ENCODE peak calls at places on chromosomes 7 and 10, in nine cellular contexts. One of them, this sample, is unnamed.

GRCh38 chr7:75876126-75876881 is 2.5 kb upstream of the RHBDD2 start:
- DNase-seq in B cell: no peak
- DNase-seq in nephron progenitor cell: no peak
- DNase-seq in pancreas: no peak
- DNase-seq in ovary: no peak
- DNase-seq in CD4-positive, alpha-beta T cell: no peak
- DNase-seq in fibroblast of pulmonary artery: no peak
- DNase-seq in colonic mucosa: no peak
- DNase-seq in fibroblast of lung: no peak
- DNase-seq in this sample: no peak

GRCh38 chr10:73931767-73932624 is 21.1 kb downstream of the PLAU start:
- DNase-seq in fibroblast of pulmonary artery: no peak
- DNase-seq in pancreas: no peak
- DNase-seq in nephron progenitor cell: no peak
- DNase-seq in fibroblast of lung: no peak
- DNase-seq in ovary: no peak
- DNase-seq in CD4-positive, alpha-beta T cell: peak; percentile 25
- DNase-seq in colonic mucosa: peak; percentile 40
- DNase-seq in B cell: no peak
- DNase-seq in this sample: no peak

GRCh38 chr10:97020452-97021400 is 165.0 kb downstream of the SLIT1 start:
- DNase-seq in CD4-positive, alpha-beta T cell: no peak
- DNase-seq in B cell: no peak
- DNase-seq in fibroblast of lung: no peak
- DNase-seq in pancreas: peak; percentile 77
- DNase-seq in ovary: peak; percentile 65
- DNase-seq in nephron progenitor cell: no peak
- DNase-seq in fibroblast of pulmonary artery: no peak
- DNase-seq in colonic mucosa: no peak
- DNase-seq in this sample: no peak

GRCh38 chr7:88230646-88231045 is 10.8 kb upstream of the SRI start:
- DNase-seq in fibroblast of pulmonary artery: no peak
- DNase-seq in CD4-positive, alpha-beta T cell: no peak
- DNase-seq in ovary: no peak
- DNase-seq in B cell: no peak
- DNase-seq in fibroblast of lung: no peak
- DNase-seq in nephron progenitor cell: no peak
- DNase-seq in colonic mucosa: peak; percentile 51
- DNase-seq in pancreas: no peak
- DNase-seq in this sample: no peak

GRCh38 chr10:74011762-74012161 is 13.8 kb downstream of the VCL start:
- DNase-seq in fibroblast of pulmonary artery: peak; percentile 93
- DNase-seq in nephron progenitor cell: no peak
- DNase-seq in colonic mucosa: no peak
- DNase-seq in fibroblast of lung: peak; percentile 94
- DNase-seq in B cell: no peak
- DNase-seq in CD4-positive, alpha-beta T cell: no peak
- DNase-seq in pancreas: no peak
- DNase-seq in ovary: no peak
- DNase-seq in this sample: no peak

GRCh38 chr10:5679606-5680005 is 5.0 kb upstream of the TASOR2 start:
- DNase-seq in pancreas: no peak
- DNase-seq in fibroblast of lung: peak; percentile 15
- DNase-seq in fibroblast of pulmonary artery: peak; percentile 33
- DNase-seq in B cell: no peak
- DNase-seq in ovary: no peak
- DNase-seq in CD4-positive, alpha-beta T cell: no peak
- DNase-seq in nephron progenitor cell: no peak
- DNase-seq in colonic mucosa: no peak
- DNase-seq in this sample: no peak

GRCh38 chr10:90587081-90587491 is 270.8 kb downstream of the HTR7 start:
- DNase-seq in colonic mucosa: no peak
- DNase-seq in pancreas: no peak
- DNase-seq in B cell: no peak
- DNase-seq in fibroblast of pulmonary artery: peak; percentile 58
- DNase-seq in fibroblast of lung: peak; percentile 66
- DNase-seq in ovary: no peak
- DNase-seq in CD4-positive, alpha-beta T cell: no peak
- DNase-seq in nephron progenitor cell: no peak
- DNase-seq in this sample: no peak

GRCh38 chr7:143507094-143507518 is 29.4 kb downstream of the TAS2R41 start:
- DNase-seq in pancreas: no peak
- DNase-seq in colonic mucosa: no peak
- DNase-seq in fibroblast of pulmonary artery: no peak
- DNase-seq in ovary: no peak
- DNase-seq in nephron progenitor cell: no peak
- DNase-seq in fibroblast of lung: no peak
- DNase-seq in B cell: no peak
- DNase-seq in CD4-positive, alpha-beta T cell: no peak
- DNase-seq in this sample: no peak

GRCh38 chr7:131327049-131327625 is 539 bp upstream of the MKLN1 start:
- DNase-seq in pancreas: peak; percentile 50
- DNase-seq in B cell: peak; percentile 14
- DNase-seq in ovary: no peak
- DNase-seq in fibroblast of lung: peak; percentile 74
- DNase-seq in colonic mucosa: peak; percentile 66
- DNase-seq in nephron progenitor cell: no peak
- DNase-seq in CD4-positive, alpha-beta T cell: no peak
- DNase-seq in fibroblast of pulmonary artery: peak; percentile 84
- DNase-seq in this sample: no peak

GRCh38 chr10:45495438-45496152 is 121.6 kb downstream of the ALOX5 start:
- DNase-seq in CD4-positive, alpha-beta T cell: no peak
- DNase-seq in fibroblast of lung: peak; percentile 11
- DNase-seq in nephron progenitor cell: no peak
- DNase-seq in fibroblast of pulmonary artery: peak; percentile 14
- DNase-seq in colonic mucosa: no peak
- DNase-seq in ovary: no peak
- DNase-seq in pancreas: no peak
- DNase-seq in B cell: no peak
- DNase-seq in this sample: no peak

GRCh38 chr7:139771001-139771956 is 6.5 kb downstream of the HIPK2 start:
- DNase-seq in B cell: no peak
- DNase-seq in colonic mucosa: no peak
- DNase-seq in pancreas: no peak
- DNase-seq in ovary: no peak
- DNase-seq in nephron progenitor cell: no peak
- DNase-seq in CD4-positive, alpha-beta T cell: no peak
- DNase-seq in fibroblast of lung: peak; percentile 96
- DNase-seq in fibroblast of pulmonary artery: peak; percentile 88
- DNase-seq in this sample: no peak

GRCh38 chr10:79305988-79306387 is 41.3 kb upstream of the PPIF start:
- DNase-seq in fibroblast of lung: no peak
- DNase-seq in B cell: no peak
- DNase-seq in colonic mucosa: no peak
- DNase-seq in ovary: no peak
- DNase-seq in pancreas: no peak
- DNase-seq in nephron progenitor cell: no peak
- DNase-seq in CD4-positive, alpha-beta T cell: no peak
- DNase-seq in fibroblast of pulmonary artery: no peak
- DNase-seq in this sample: no peak

GRCh38 chr7:1274121-1274875 is 41.6 kb downstream of the UNCX start:
- DNase-seq in B cell: no peak
- DNase-seq in nephron progenitor cell: no peak
- DNase-seq in fibroblast of lung: no peak
- DNase-seq in CD4-positive, alpha-beta T cell: no peak
- DNase-seq in colonic mucosa: no peak
- DNase-seq in pancreas: no peak
- DNase-seq in ovary: no peak
- DNase-seq in fibroblast of pulmonary artery: no peak
- DNase-seq in this sample: peak; percentile 45

GRCh38 chr7:30974605-30975256 is 11.0 kb downstream of the GHRHR start:
- DNase-seq in B cell: peak; percentile 34
- DNase-seq in nephron progenitor cell: peak; percentile 73
- DNase-seq in fibroblast of lung: peak; percentile 24
- DNase-seq in colonic mucosa: peak; percentile 84
- DNase-seq in ovary: no peak
- DNase-seq in fibroblast of pulmonary artery: peak; percentile 66
- DNase-seq in pancreas: peak; percentile 80
- DNase-seq in CD4-positive, alpha-beta T cell: no peak
- DNase-seq in this sample: peak; percentile 74

GRCh38 chr7:139586286-139586685 is 62.8 kb downstream of the CLEC2L start:
- DNase-seq in B cell: no peak
- DNase-seq in pancreas: no peak
- DNase-seq in ovary: no peak
- DNase-seq in colonic mucosa: no peak
- DNase-seq in nephron progenitor cell: no peak
- DNase-seq in fibroblast of lung: no peak
- DNase-seq in fibroblast of pulmonary artery: no peak
- DNase-seq in CD4-positive, alpha-beta T cell: no peak
- DNase-seq in this sample: no peak

GRCh38 chr7:32560075-32560474 is 64.8 kb downstream of the AVL9 start:
- DNase-seq in CD4-positive, alpha-beta T cell: no peak
- DNase-seq in fibroblast of pulmonary artery: no peak
- DNase-seq in B cell: no peak
- DNase-seq in colonic mucosa: no peak
- DNase-seq in ovary: no peak
- DNase-seq in pancreas: no peak
- DNase-seq in nephron progenitor cell: no peak
- DNase-seq in fibroblast of lung: no peak
- DNase-seq in this sample: no peak

GRCh38 chr7:29120955-29121354 is 25.4 kb downstream of the CPVL start:
- DNase-seq in ovary: no peak
- DNase-seq in fibroblast of pulmonary artery: no peak
- DNase-seq in colonic mucosa: no peak
- DNase-seq in B cell: no peak
- DNase-seq in CD4-positive, alpha-beta T cell: no peak
- DNase-seq in nephron progenitor cell: no peak
- DNase-seq in pancreas: no peak
- DNase-seq in fibroblast of lung: no peak
- DNase-seq in this sample: no peak

GRCh38 chr7:149414745-149415390 is 46.0 kb downstream of the ZNF777 start:
- DNase-seq in fibroblast of pulmonary artery: peak; percentile 72
- DNase-seq in pancreas: no peak
- DNase-seq in CD4-positive, alpha-beta T cell: peak; percentile 38
- DNase-seq in ovary: peak; percentile 81
- DNase-seq in colonic mucosa: peak; percentile 30
- DNase-seq in fibroblast of lung: peak; percentile 80
- DNase-seq in B cell: peak; percentile 61
- DNase-seq in nephron progenitor cell: peak; percentile 82
- DNase-seq in this sample: no peak

GRCh38 chr7:130441408-130441854 is 615 bp upstream of the CEP41 start:
- DNase-seq in pancreas: peak; percentile 52
- DNase-seq in fibroblast of lung: no peak
- DNase-seq in CD4-positive, alpha-beta T cell: no peak
- DNase-seq in ovary: no peak
- DNase-seq in fibroblast of pulmonary artery: no peak
- DNase-seq in nephron progenitor cell: peak; percentile 12
- DNase-seq in colonic mucosa: no peak
- DNase-seq in B cell: no peak
- DNase-seq in this sample: no peak

GRCh38 chr10:124180947-124181549 is 87.7 kb upstream of the CHST15 start:
- DNase-seq in colonic mucosa: no peak
- DNase-seq in CD4-positive, alpha-beta T cell: no peak
- DNase-seq in B cell: no peak
- DNase-seq in fibroblast of pulmonary artery: peak; percentile 6
- DNase-seq in nephron progenitor cell: no peak
- DNase-seq in fibroblast of lung: peak; percentile 18
- DNase-seq in ovary: no peak
- DNase-seq in pancreas: no peak
- DNase-seq in this sample: no peak

GRCh38 chr7:106779877-106780276 is 85.2 kb upstream of the PIK3CG start:
- DNase-seq in B cell: no peak
- DNase-seq in colonic mucosa: peak; percentile 69
- DNase-seq in CD4-positive, alpha-beta T cell: no peak
- DNase-seq in pancreas: peak; percentile 30
- DNase-seq in fibroblast of lung: no peak
- DNase-seq in ovary: no peak
- DNase-seq in fibroblast of pulmonary artery: no peak
- DNase-seq in nephron progenitor cell: peak; percentile 13
- DNase-seq in this sample: peak; percentile 70
- TF ChIP-seq CTCF in B cell: no peak
- TF ChIP-seq CTCF in colonic mucosa: peak; percentile 24
- TF ChIP-seq CTCF in CD4-positive, alpha-beta T cell: no peak
- TF ChIP-seq CTCF in pancreas: no peak
- TF ChIP-seq CTCF in fibroblast of lung: no peak
- TF ChIP-seq CTCF in ovary: no peak
- TF ChIP-seq CTCF in fibroblast of pulmonary artery: no peak
- TF ChIP-seq CTCF in nephron progenitor cell: no peak
- TF ChIP-seq CTCF in this sample: peak; percentile 55

DNA sequence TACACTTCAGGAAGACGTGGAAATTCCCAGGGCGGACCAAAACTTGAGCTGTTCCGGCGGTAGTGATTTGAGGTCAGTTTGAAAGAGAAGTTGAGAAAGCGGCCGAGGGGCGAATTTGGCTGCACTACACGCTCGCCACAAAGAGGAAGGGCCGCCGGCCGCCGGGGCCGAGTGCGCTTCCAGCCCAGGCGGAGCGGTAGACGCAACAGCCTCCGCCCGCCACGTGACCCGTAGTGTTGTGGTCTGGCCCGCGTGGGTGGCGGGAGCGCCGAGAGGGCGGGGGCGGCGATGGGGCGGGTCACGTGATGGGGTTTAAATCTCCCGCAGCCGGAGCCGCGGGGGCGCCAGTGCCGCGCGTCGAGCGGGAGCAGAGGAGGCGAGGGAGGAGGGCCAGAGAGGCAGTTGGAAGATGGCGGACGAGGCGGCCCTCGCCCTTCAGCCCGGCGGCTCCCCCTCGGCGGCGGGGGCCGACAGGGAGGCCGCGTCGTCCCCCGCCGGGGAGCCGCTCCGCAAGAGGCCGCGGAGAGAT is at the start of gene SIRT1:
- DNase-seq in fibroblast of lung: peak; percentile 95
- DNase-seq in fibroblast of pulmonary artery: peak; percentile 95
- DNase-seq in B cell: peak; percentile 97
- DNase-seq in CD4-positive, alpha-beta T cell: peak; percentile 90
- DNase-seq in nephron progenitor cell: peak; percentile 98
- DNase-seq in pancreas: peak; percentile 97
- DNase-seq in ovary: peak; percentile 99
- DNase-seq in colonic mucosa: peak; percentile 98
- DNase-seq in this sample: peak; percentile 99
- TF ChIP-seq CTCF in fibroblast of lung: no peak
- TF ChIP-seq CTCF in fibroblast of pulmonary artery: no peak
- TF ChIP-seq CTCF in B cell: no peak
- TF ChIP-seq CTCF in CD4-positive, alpha-beta T cell: no peak
- TF ChIP-seq CTCF in nephron progenitor cell: no peak
- TF ChIP-seq CTCF in pancreas: no peak
- TF ChIP-seq CTCF in ovary: peak; percentile 11
- TF ChIP-seq CTCF in colonic mucosa: no peak
- TF ChIP-seq CTCF in this sample: peak; percentile 26

DNA sequence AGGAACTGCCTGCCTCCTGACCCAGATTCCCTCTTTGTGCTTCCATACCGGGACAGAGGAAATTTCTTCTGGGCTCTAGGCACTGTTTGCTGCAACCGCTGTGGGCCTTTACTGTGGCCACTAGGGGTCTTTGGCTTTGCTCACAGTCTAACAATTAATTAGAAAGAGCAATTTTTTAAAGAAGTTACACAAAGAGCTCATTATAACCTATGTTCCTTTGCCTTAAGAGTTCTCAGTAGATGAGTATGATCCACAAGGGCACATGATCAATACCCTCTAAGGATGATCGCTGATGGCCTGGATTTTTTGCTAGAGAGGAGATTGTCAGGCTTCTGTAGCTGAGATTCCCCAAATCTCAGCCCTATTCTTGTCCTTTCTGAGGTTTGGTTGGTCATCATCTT is 80.8 kb upstream of the RHOBTB1 start:
- DNase-seq in ovary: no peak
- DNase-seq in colonic mucosa: no peak
- DNase-seq in fibroblast of lung: peak; percentile 33
- DNase-seq in pancreas: no peak
- DNase-seq in B cell: peak; percentile 20
- DNase-seq in CD4-positive, alpha-beta T cell: no peak
- DNase-seq in fibroblast of pulmonary artery: peak; percentile 26
- DNase-seq in nephron progenitor cell: peak; percentile 25
- DNase-seq in this sample: no peak
- TF ChIP-seq CTCF in ovary: no peak
- TF ChIP-seq CTCF in colonic mucosa: peak; percentile 24
- TF ChIP-seq CTCF in fibroblast of lung: peak; percentile 85
- TF ChIP-seq CTCF in pancreas: no peak
- TF ChIP-seq CTCF in B cell: peak; percentile 72
- TF ChIP-seq CTCF in CD4-positive, alpha-beta T cell: no peak
- TF ChIP-seq CTCF in fibroblast of pulmonary artery: peak; percentile 80
- TF ChIP-seq CTCF in nephron progenitor cell: peak; percentile 73
- TF ChIP-seq CTCF in this sample: peak; percentile 19

GRCh38 chr7:34928052-34928451 is 109.2 kb downstream of the DPY19L1 start:
- DNase-seq in colonic mucosa: peak; percentile 47
- DNase-seq in CD4-positive, alpha-beta T cell: no peak
- DNase-seq in fibroblast of lung: peak; percentile 12
- DNase-seq in ovary: no peak
- DNase-seq in pancreas: no peak
- DNase-seq in B cell: peak; percentile 7
- DNase-seq in fibroblast of pulmonary artery: peak; percentile 15
- DNase-seq in nephron progenitor cell: peak; percentile 75
- DNase-seq in this sample: peak; percentile 22
- TF ChIP-seq CTCF in colonic mucosa: peak; percentile 45
- TF ChIP-seq CTCF in CD4-positive, alpha-beta T cell: peak; percentile 54
- TF ChIP-seq CTCF in fibroblast of lung: peak; percentile 48
- TF ChIP-seq CTCF in ovary: no peak
- TF ChIP-seq CTCF in pancreas: no peak
- TF ChIP-seq CTCF in B cell: peak; percentile 39
- TF ChIP-seq CTCF in fibroblast of pulmonary artery: peak; percentile 41
- TF ChIP-seq CTCF in nephron progenitor cell: peak; percentile 65
- TF ChIP-seq CTCF in this sample: no peak

This sample was measured in right lobe of liver.